ENCODE peak calls at places on chromosomes 13 and 19, in ten cellular contexts. G, W, C, T, V, S, Z, X, U and J are unnamed samples.

GRCh38 chr19:14089412-14089661 is 1.2 kb downstream of the SAMD1 start:
- DNase-seq in G (no peak), W (peak; percentile 48), C (no peak), T (no peak), V (peak; percentile 33), S (peak; percentile 37), Z (no peak), X (no peak), U (no peak), J (no peak)

GRCh38 chr13:41231025-41231677 is 32.2 kb downstream of the MTRF1 start:
- DNase-seq in G (no peak), W (no peak), C (no peak), T (no peak), V (no peak), S (no peak), Z (no peak), X (no peak), U (no peak), J (no peak)

GRCh38 chr13:36628986-36629385 is 44.8 kb upstream of the SERTM1 start:
- DNase-seq in G (no peak), W (no peak), C (no peak), T (no peak), V (no peak), S (no peak), Z (no peak), X (no peak), U (no peak), J (no peak)

GRCh38 chr13:80050252-80050651 is 290.7 kb downstream of the SPRY2 start:
- DNase-seq in G (no peak), W (peak; percentile 15), C (no peak), T (peak; percentile 16), V (no peak), S (no peak), Z (no peak), X (no peak), U (peak; percentile 62), J (peak; percentile 31)

GRCh38 chr19:45973564-45974338 is at the start of gene NOVA2:
- DNase-seq in G (peak; percentile 54), W (peak; percentile 95), C (peak; percentile 27), T (peak; percentile 36), V (peak; percentile 83), S (peak; percentile 26), Z (no peak), X (peak; percentile 69), U (peak; percentile 60), J (peak; percentile 26)

GRCh38 chr19:36686365-36687213 is 823 bp upstream of the ZNF567 start:
- DNase-seq in G (peak; percentile 36), W (no peak), C (peak; percentile 14), T (peak; percentile 5), V (peak; percentile 39), S (peak; percentile 7), Z (no peak), X (no peak), U (peak; percentile 19), J (no peak)

GRCh38 chr13:73698859-73699258 is 435.3 kb downstream of the KLF12 start:
- DNase-seq in G (no peak), W (no peak), C (no peak), T (peak; percentile 44), V (peak; percentile 36), S (peak; percentile 5), Z (no peak), X (no peak), U (no peak), J (peak; percentile 13)

GRCh38 chr19:52896431-52897148 is 845 bp downstream of the ZNF320 start:
- DNase-seq in G (peak; percentile 77), W (no peak), C (peak; percentile 73), T (peak; percentile 1), V (peak; percentile 45), S (peak; percentile 28), Z (no peak), X (no peak), U (peak; percentile 28), J (peak; percentile 3)

GRCh38 chr19:6378036-6378435 is 2.3 kb upstream of the PSPN start:
- DNase-seq in G (no peak), W (peak; percentile 0), C (no peak), T (peak; percentile 41), V (no peak), S (peak; percentile 68), Z (no peak), X (no peak), U (peak; percentile 9), J (peak; percentile 84)

GRCh38 chr13:74035881-74036280 is 98.3 kb downstream of the KLF12 start:
- DNase-seq in G (no peak), W (no peak), C (no peak), T (no peak), V (no peak), S (no peak), Z (no peak), X (no peak), U (no peak), J (no peak)

GRCh38 chr13:47696677-47697076 is 304.4 kb downstream of the SUCLA2 start:
- DNase-seq in G (no peak), W (no peak), C (no peak), T (no peak), V (no peak), S (no peak), Z (no peak), X (no peak), U (no peak), J (no peak)

DNA sequence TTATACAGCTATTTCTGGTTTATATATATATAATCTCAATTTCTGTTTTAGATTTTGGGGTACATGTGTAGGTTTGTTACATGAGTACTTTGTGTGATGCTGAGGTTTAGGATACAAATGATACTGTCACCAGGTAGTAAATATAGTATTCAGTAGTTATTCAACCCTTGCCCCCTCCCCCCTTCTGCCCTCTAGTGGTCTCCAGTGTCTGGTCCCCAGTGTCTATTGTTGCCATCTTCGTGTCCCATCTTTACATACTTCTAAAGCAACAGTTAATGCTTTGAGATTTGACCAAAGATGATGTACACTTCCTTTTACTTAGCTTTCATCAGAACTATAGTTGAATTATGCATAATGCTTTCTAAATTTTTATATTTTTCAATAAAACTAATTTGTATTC is 1623.4 kb upstream of the PRR20A start:
- DNase-seq in G (no peak), W (no peak), C (no peak), T (no peak), V (no peak), S (no peak), Z (no peak), X (no peak), U (no peak), J (no peak)
- TF ChIP-seq CTCF in G (no peak), W (no peak), C (no peak), T (no peak), V (no peak), S (no peak), Z (no peak), X (no peak), U (no peak), J (no peak)

GRCh38 chr13:51125495-51126226 is 14.6 kb upstream of the C13orf42 start:
- DNase-seq in G (peak; percentile 36), W (peak; percentile 60), C (peak; percentile 49), T (peak; percentile 54), V (peak; percentile 70), S (peak; percentile 53), Z (no peak), X (peak; percentile 60), U (peak; percentile 50), J (peak; percentile 58)
- H3K4me3 ChIP-seq in G (no peak overlapping the region), W (no peak overlapping the region), C (no peak overlapping the region), T (no peak overlapping the region), V (no peak overlapping the region), S (no peak overlapping the region), Z (no peak overlapping the region), X (no peak overlapping the region), U (no peak overlapping the region), J (no peak overlapping the region)

DNA sequence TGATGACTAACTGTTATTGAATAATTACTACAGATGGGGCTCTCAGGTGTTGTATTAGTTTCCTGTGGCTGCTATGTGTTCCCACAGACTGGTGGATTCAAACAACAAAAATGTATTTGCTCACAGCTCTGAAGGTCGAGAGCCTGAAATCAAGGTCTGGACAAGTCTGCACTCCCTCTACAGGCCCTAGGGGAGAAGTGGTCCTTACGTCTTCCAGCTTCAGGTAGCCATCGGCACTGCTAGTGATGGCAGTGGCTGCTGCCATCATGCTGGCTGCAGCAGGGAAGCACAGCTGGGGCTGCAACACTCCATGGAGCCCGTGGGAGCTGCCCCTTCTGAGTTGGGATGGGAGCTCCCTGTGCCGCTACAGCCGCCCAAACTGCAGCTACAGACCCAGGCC is 1.9 kb downstream of the TEX26 start:
- DNase-seq in G (no peak), W (no peak), C (no peak), T (peak; percentile 14), V (no peak), S (peak; percentile 9), Z (no peak), X (no peak), U (no peak), J (no peak)
- TF ChIP-seq CTCF in G (no peak), W (no peak), C (no peak), T (peak; percentile 17), V (peak; percentile 3), S (peak; percentile 20), Z (no peak), X (peak; percentile 27), U (peak; percentile 29), J (peak; percentile 11)

GRCh38 chr19:1274852-1275259 is 474 bp upstream of the FAM174C start:
- DNase-seq in G (no peak), W (no peak), C (no peak), T (no peak), V (peak; percentile 59), S (no peak), Z (no peak), X (no peak), U (no peak), J (no peak)

GRCh38 chr19:1275260-1275975 is at the start of gene FAM174C:
- DNase-seq in G (peak; percentile 96), W (peak; percentile 96), C (peak; percentile 96), T (peak; percentile 97), V (peak; percentile 99), S (peak; percentile 95), Z (no peak), X (peak; percentile 93), U (peak; percentile 98), J (peak; percentile 96)

GRCh38 chr19:1272423-1273262 is 2.7 kb upstream of the FAM174C start:
- DNase-seq in G (no peak), W (no peak), C (no peak), T (no peak), V (peak; percentile 15), S (no peak), Z (no peak), X (no peak), U (no peak), J (no peak)

GRCh38 chr19:1273263-1274041 is 1.9 kb upstream of the FAM174C start:
- DNase-seq in G (no peak), W (no peak), C (no peak), T (no peak), V (no peak), S (peak; percentile 44), Z (no peak), X (no peak), U (no peak), J (no peak)

DNA sequence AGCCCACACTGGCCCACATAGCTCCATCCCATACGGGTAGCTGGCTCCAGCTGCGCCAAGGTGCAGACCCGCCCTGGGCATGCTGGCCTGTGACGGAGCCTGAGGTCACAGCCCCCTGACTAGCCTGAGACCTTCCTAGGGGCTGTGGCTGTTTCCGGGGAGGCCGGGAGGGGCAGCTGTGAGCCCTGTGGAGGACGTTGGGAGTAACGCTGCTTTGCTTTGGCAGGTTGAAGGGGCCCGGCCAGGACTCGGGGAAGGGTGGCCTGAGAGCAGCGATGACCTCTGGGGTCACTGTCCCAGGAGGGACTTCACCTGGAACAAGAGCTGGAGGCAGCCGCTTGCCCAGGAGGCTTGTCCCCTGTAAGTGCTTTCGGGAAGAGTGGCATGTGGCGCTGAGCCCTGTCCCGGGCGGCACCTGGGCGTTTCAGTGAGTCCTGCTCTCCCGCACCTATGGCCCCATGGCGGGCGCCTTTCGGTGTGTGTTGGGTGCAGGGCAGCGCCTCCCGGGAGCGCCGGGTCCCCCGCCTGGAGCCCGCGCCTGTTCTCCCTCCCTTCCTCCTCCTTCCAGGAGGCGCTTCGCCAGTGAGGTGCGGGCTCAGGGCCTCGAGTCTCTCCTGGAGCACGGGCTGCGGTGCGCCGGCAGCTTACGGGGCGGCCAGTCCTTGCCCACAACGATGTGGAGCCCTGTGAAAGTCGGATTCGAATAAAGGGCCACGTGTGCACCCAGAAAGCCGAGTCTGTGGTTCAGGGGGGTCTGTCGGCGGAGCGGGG is 1.1 kb upstream of the FAM174C start:
- DNase-seq in G (peak; percentile 60), W (no peak), C (no peak), T (no peak), V (no peak), S (no peak), Z (no peak), X (no peak), U (no peak), J (no peak)
- H3K4me3 ChIP-seq in G (no peak overlapping the region), W (peak overlapping the region; percentile 10), C (peak overlapping the region; percentile 59), T (no peak overlapping the region), V (peak overlapping the region; percentile 36), S (peak overlapping the region; percentile 48), Z (peak overlapping the region; percentile 82), X (peak overlapping the region; percentile 84), U (peak overlapping the region; percentile 39), J (peak overlapping the region; percentile 45)